ENCODE peak calls at places on chromosomes 13 and 19, in nine cellular contexts. E, R, Z, O, U, I, V, G and F are unnamed samples.
A peak's percentile ranks its signal among the peaks of the same experiment; 100 is the strongest.

GRCh38 chr19:40610396-40611064 is 9.4 kb downstream of the LTBP4 start:
- DNase-seq in G (no peak), V (no peak), E (peak; percentile 73), I (peak; percentile 42), U (no peak), Z (no peak), O (peak; percentile 48), R (no peak), F (no peak)

GRCh38 chr13:74325106-74325505 is 190.9 kb upstream of the KLF12 start:
- DNase-seq in Z (peak; percentile 84), V (peak; percentile 90), O (no peak), E (no peak), U (no peak), R (peak; percentile 74), I (no peak), G (no peak), F (no peak)

GRCh38 chr19:43648633-43649032 is 9.0 kb upstream of the CADM4 start:
- DNase-seq in R (no peak), E (no peak), V (no peak), O (no peak), Z (no peak), G (no peak), U (no peak), I (no peak), F (no peak)

GRCh38 chr19:55384576-55385235 is 614 bp upstream of the TMEM238 start:
- DNase-seq in Z (no peak), I (no peak), G (peak; percentile 46), U (no peak), V (no peak), R (no peak), O (no peak), E (peak; percentile 42), F (peak; percentile 34)

GRCh38 chr19:45779231-45780145 is 2.8 kb downstream of the DMPK start:
- DNase-seq in U (no peak), Z (peak; percentile 30), O (peak; percentile 58), E (peak; percentile 97), V (peak; percentile 86), G (peak; percentile 93), R (peak; percentile 58), I (peak; percentile 95), F (peak; percentile 41)

GRCh38 chr19:46975918-46976782 is 43.5 kb upstream of the NPAS1 start:
- DNase-seq in O (no peak), V (peak; percentile 51), G (peak; percentile 90), R (peak; percentile 96), Z (peak; percentile 100), I (peak; percentile 86), E (peak; percentile 76), U (peak; percentile 90), F (peak; percentile 73)

GRCh38 chr19:7393459-7393858 is 44.7 kb downstream of the ARHGEF18 start:
- DNase-seq in E (no peak), G (no peak), V (no peak), Z (no peak), U (no peak), O (no peak), R (no peak), I (no peak), F (no peak)

GRCh38 chr19:45526143-45526542 is 18.9 kb downstream of the VASP start:
- DNase-seq in O (no peak), I (peak; percentile 92), V (peak; percentile 75), Z (peak; percentile 72), U (no peak), R (peak; percentile 71), G (peak; percentile 71), E (peak; percentile 68), F (peak; percentile 70)

GRCh38 chr19:14517840-14518505 is at the start of gene DNAJB1:
- DNase-seq in U (peak; percentile 29), Z (peak; percentile 75), G (peak; percentile 82), I (peak; percentile 57), E (peak; percentile 88), O (peak; percentile 61), V (peak; percentile 76), R (peak; percentile 73), F (peak; percentile 73)

GRCh38 chr13:105814219-105814901 is 721.1 kb downstream of the EFNB2 start:
- DNase-seq in O (no peak), V (peak; percentile 52), E (no peak), Z (peak; percentile 36), I (no peak), U (no peak), R (no peak), G (no peak), F (no peak)

GRCh38 chr13:112229992-112230872 is 145.9 kb upstream of the SPACA7 start:
- DNase-seq in I (no peak), U (no peak), O (no peak), V (no peak), E (no peak), G (no peak), Z (no peak), R (no peak), F (no peak)
- TF ChIP-seq CTCF in I (no peak), U (no peak), O (no peak), V (no peak), E (no peak), G (no peak), Z (no peak), R (no peak), F (no peak)

GRCh38 chr19:1837625-1838105 is 10.6 kb downstream of the REXO1 start:
- DNase-seq in G (no peak), U (no peak), O (peak; percentile 41), V (peak; percentile 38), I (no peak), Z (no peak), E (peak; percentile 72), R (peak; percentile 36), F (peak; percentile 54)
- TF ChIP-seq CTCF in G (peak; percentile 29), U (peak; percentile 79), O (peak; percentile 88), V (peak; percentile 82), I (peak; percentile 87), Z (peak; percentile 81), E (peak; percentile 94), R (peak; percentile 97), F (peak; percentile 82)

GRCh38 chr19:35696835-35697234 is 7.5 kb upstream of the ZBTB32 start:
- DNase-seq in U (no peak), Z (no peak), V (no peak), E (no peak), R (no peak), I (no peak), G (no peak), O (no peak), F (no peak)

GRCh38 chr19:35695895-35696422 is 8.4 kb upstream of the ZBTB32 start:
- DNase-seq in V (no peak), G (no peak), I (no peak), Z (no peak), R (no peak), E (no peak), U (no peak), O (no peak), F (no peak)

GRCh38 chr19:35693422-35693821 is 10.9 kb upstream of the ZBTB32 start:
- DNase-seq in E (no peak), I (no peak), G (no peak), U (no peak), O (no peak), Z (no peak), V (no peak), R (no peak), F (no peak)

GRCh38 chr19:35692010-35692409 is 12.3 kb upstream of the ZBTB32 start:
- DNase-seq in Z (no peak), I (no peak), R (no peak), V (peak; percentile 23), G (no peak), O (no peak), U (no peak), E (no peak), F (peak; percentile 70)

GRCh38 chr19:35693835-35694599 is 10.3 kb upstream of the ZBTB32 start:
- DNase-seq in O (peak; percentile 85), R (peak; percentile 87), V (peak; percentile 86), I (peak; percentile 90), Z (peak; percentile 69), U (peak; percentile 24), G (peak; percentile 89), E (peak; percentile 92), F (peak; percentile 94)
- TF ChIP-seq CTCF in O (peak; percentile 99), R (peak; percentile 99), V (peak; percentile 84), I (peak; percentile 98), Z (peak; percentile 96), U (peak; percentile 95), G (peak; percentile 98), E (peak; percentile 97), F (peak; percentile 99)

GRCh38 chr13:72295173-72295572 is 428.2 kb upstream of the DACH1 start:
- DNase-seq in G (no peak), U (no peak), V (no peak), Z (peak; percentile 88), I (no peak), O (no peak), R (peak; percentile 2), E (no peak), F (no peak)

GRCh38 chr13:72296246-72296645 is 429.2 kb upstream of the DACH1 start:
- DNase-seq in Z (no peak), U (no peak), G (no peak), V (no peak), E (no peak), O (no peak), I (no peak), R (no peak), F (no peak)

GRCh38 chr13:72293206-72293605 is 426.2 kb upstream of the DACH1 start:
- DNase-seq in O (no peak), I (no peak), R (peak; percentile 16), U (no peak), Z (peak; percentile 49), V (peak; percentile 36), E (no peak), G (no peak), F (no peak)

GRCh38 chr13:72290962-72291681 is 424.1 kb upstream of the DACH1 start:
- DNase-seq in R (peak; percentile 44), E (no peak), I (no peak), G (no peak), U (no peak), O (no peak), Z (peak; percentile 95), V (peak; percentile 81), F (peak; percentile 1)
- TF ChIP-seq CTCF in R (no peak), E (no peak), I (no peak), G (no peak), U (no peak), O (no peak), Z (no peak), V (no peak), F (no peak)

GRCh38 chr13:70967564-70967963 is 859.3 kb upstream of the KLHL1 start:
- DNase-seq in R (no peak), G (no peak), O (no peak), U (no peak), V (no peak), I (no peak), Z (no peak), E (no peak), F (no peak)

GRCh38 chr13:70960841-70961443 is 852.7 kb upstream of the KLHL1 start:
- DNase-seq in G (no peak), V (peak; percentile 51), E (no peak), R (peak; percentile 59), U (no peak), O (no peak), I (no peak), Z (peak; percentile 28), F (no peak)

GRCh38 chr13:70959376-70959775 is 851.1 kb upstream of the KLHL1 start:
- DNase-seq in V (no peak), R (no peak), I (no peak), E (no peak), U (no peak), Z (no peak), O (no peak), G (no peak), F (no peak)

GRCh38 chr13:70964124-70964523 is 855.9 kb upstream of the KLHL1 start:
- DNase-seq in I (no peak), V (peak; percentile 25), U (no peak), G (no peak), O (no peak), R (peak; percentile 4), E (no peak), Z (no peak), F (peak; percentile 1)
- TF ChIP-seq CTCF in I (peak; percentile 27), V (peak; percentile 59), U (no peak), G (no peak), O (no peak), R (peak; percentile 11), E (peak; percentile 28), Z (no peak), F (no peak)

GRCh38 chr19:13241321-13242104 is 91.3 kb downstream of the IER2 start:
- DNase-seq in V (peak; percentile 26), E (no peak), R (no peak), Z (no peak), I (no peak), G (no peak), O (peak; percentile 8), U (no peak), F (peak; percentile 30)
- TF ChIP-seq CTCF in V (peak; percentile 54), E (no peak), R (no peak), Z (no peak), I (no peak), G (no peak), O (no peak), U (no peak), F (no peak)